ENCODE peak calls at places on chromosomes 6 and 20, in ten cellular contexts. One of them, this sample, is unnamed.

GRCh38 chr6:136736281-136736960 is 55.9 kb downstream of the MAP3K5 start:
- DNase-seq in PC-9: no peak
- DNase-seq in nephron progenitor cell: no peak
- DNase-seq in uterus: no peak
- DNase-seq in neural crest cell: no peak
- DNase-seq in activated CD8-positive, alpha-beta T cell treated with anti-CD3 and anti-CD28 coated beads for 36 hours: no peak
- DNase-seq in fibroblast of lung: no peak
- DNase-seq in choroid plexus epithelial cell: no peak
- DNase-seq in endothelial cell of umbilical vein: peak; percentile 33
- DNase-seq in right lobe of liver: no peak
- DNase-seq in this sample: no peak

GRCh38 chr20:1561350-1561749 is 3.8 kb upstream of the SIRPD start:
- DNase-seq in PC-9: no peak
- DNase-seq in nephron progenitor cell: no peak
- DNase-seq in uterus: no peak
- DNase-seq in neural crest cell: no peak
- DNase-seq in activated CD8-positive, alpha-beta T cell treated with anti-CD3 and anti-CD28 coated beads for 36 hours: no peak
- DNase-seq in fibroblast of lung: no peak
- DNase-seq in choroid plexus epithelial cell: no peak
- DNase-seq in endothelial cell of umbilical vein: no peak
- DNase-seq in right lobe of liver: no peak
- DNase-seq in this sample: no peak

GRCh38 chr6:15956205-15957106 is 172.4 kb upstream of the MYLIP start:
- DNase-seq in PC-9: no peak
- DNase-seq in nephron progenitor cell: no peak
- DNase-seq in uterus: no peak
- DNase-seq in neural crest cell: no peak
- DNase-seq in activated CD8-positive, alpha-beta T cell treated with anti-CD3 and anti-CD28 coated beads for 36 hours: no peak
- DNase-seq in fibroblast of lung: peak; percentile 69
- DNase-seq in choroid plexus epithelial cell: peak; percentile 76
- DNase-seq in endothelial cell of umbilical vein: peak; percentile 50
- DNase-seq in right lobe of liver: no peak
- DNase-seq in this sample: no peak

GRCh38 chr6:132830236-132830799 is 15.9 kb downstream of the RPS12 start:
- DNase-seq in PC-9: no peak
- DNase-seq in nephron progenitor cell: no peak
- DNase-seq in uterus: no peak
- DNase-seq in neural crest cell: no peak
- DNase-seq in activated CD8-positive, alpha-beta T cell treated with anti-CD3 and anti-CD28 coated beads for 36 hours: peak; percentile 12
- DNase-seq in fibroblast of lung: peak; percentile 72
- DNase-seq in choroid plexus epithelial cell: peak; percentile 75
- DNase-seq in endothelial cell of umbilical vein: peak; percentile 34
- DNase-seq in right lobe of liver: no peak
- DNase-seq in this sample: no peak

GRCh38 chr6:52515219-52515960 is 61.5 kb downstream of the TRAM2 start:
- DNase-seq in PC-9: peak; percentile 62
- DNase-seq in nephron progenitor cell: no peak
- DNase-seq in uterus: no peak
- DNase-seq in neural crest cell: no peak
- DNase-seq in activated CD8-positive, alpha-beta T cell treated with anti-CD3 and anti-CD28 coated beads for 36 hours: no peak
- DNase-seq in fibroblast of lung: no peak
- DNase-seq in choroid plexus epithelial cell: peak; percentile 67
- DNase-seq in endothelial cell of umbilical vein: no peak
- DNase-seq in right lobe of liver: no peak
- DNase-seq in this sample: no peak

GRCh38 chr6:52325695-52326471 is 36.1 kb upstream of the PAQR8 start:
- DNase-seq in PC-9: no peak
- DNase-seq in nephron progenitor cell: peak; percentile 19
- DNase-seq in uterus: no peak
- DNase-seq in neural crest cell: peak; percentile 6
- DNase-seq in activated CD8-positive, alpha-beta T cell treated with anti-CD3 and anti-CD28 coated beads for 36 hours: no peak
- DNase-seq in fibroblast of lung: no peak
- DNase-seq in choroid plexus epithelial cell: no peak
- DNase-seq in endothelial cell of umbilical vein: no peak
- DNase-seq in right lobe of liver: no peak
- DNase-seq in this sample: no peak

GRCh38 chr20:6559791-6560190 is 207.7 kb upstream of the BMP2 start:
- DNase-seq in PC-9: no peak
- DNase-seq in nephron progenitor cell: no peak
- DNase-seq in uterus: no peak
- DNase-seq in neural crest cell: no peak
- DNase-seq in activated CD8-positive, alpha-beta T cell treated with anti-CD3 and anti-CD28 coated beads for 36 hours: no peak
- DNase-seq in fibroblast of lung: no peak
- DNase-seq in choroid plexus epithelial cell: peak; percentile 34
- DNase-seq in endothelial cell of umbilical vein: no peak
- DNase-seq in right lobe of liver: no peak
- DNase-seq in this sample: no peak

GRCh38 chr6:41332842-41333736 is 2.3 kb upstream of the NCR2 start:
- DNase-seq in PC-9: no peak
- DNase-seq in nephron progenitor cell: no peak
- DNase-seq in uterus: no peak
- DNase-seq in neural crest cell: no peak
- DNase-seq in activated CD8-positive, alpha-beta T cell treated with anti-CD3 and anti-CD28 coated beads for 36 hours: no peak
- DNase-seq in fibroblast of lung: no peak
- DNase-seq in choroid plexus epithelial cell: no peak
- DNase-seq in endothelial cell of umbilical vein: no peak
- DNase-seq in right lobe of liver: no peak
- DNase-seq in this sample: no peak

GRCh38 chr6:21479140-21479539 is 114.4 kb upstream of the SOX4 start:
- DNase-seq in PC-9: no peak
- DNase-seq in nephron progenitor cell: no peak
- DNase-seq in uterus: peak; percentile 31
- DNase-seq in neural crest cell: no peak
- DNase-seq in activated CD8-positive, alpha-beta T cell treated with anti-CD3 and anti-CD28 coated beads for 36 hours: no peak
- DNase-seq in fibroblast of lung: peak; percentile 72
- DNase-seq in choroid plexus epithelial cell: peak; percentile 77
- DNase-seq in endothelial cell of umbilical vein: peak; percentile 84
- DNase-seq in right lobe of liver: no peak
- DNase-seq in this sample: no peak

GRCh38 chr6:132623446-132623845 is 629 bp downstream of the TAAR2 start:
- DNase-seq in PC-9: no peak
- DNase-seq in nephron progenitor cell: no peak
- DNase-seq in uterus: no peak
- DNase-seq in neural crest cell: no peak
- DNase-seq in activated CD8-positive, alpha-beta T cell treated with anti-CD3 and anti-CD28 coated beads for 36 hours: no peak
- DNase-seq in fibroblast of lung: no peak
- DNase-seq in choroid plexus epithelial cell: no peak
- DNase-seq in endothelial cell of umbilical vein: no peak
- DNase-seq in right lobe of liver: no peak
- DNase-seq in this sample: no peak

GRCh38 chr6:35243386-35243958 is 16.1 kb upstream of the ZNF76 start:
- DNase-seq in PC-9: no peak
- DNase-seq in nephron progenitor cell: no peak
- DNase-seq in uterus: no peak
- DNase-seq in neural crest cell: no peak
- DNase-seq in activated CD8-positive, alpha-beta T cell treated with anti-CD3 and anti-CD28 coated beads for 36 hours: no peak
- DNase-seq in fibroblast of lung: no peak
- DNase-seq in choroid plexus epithelial cell: no peak
- DNase-seq in endothelial cell of umbilical vein: no peak
- DNase-seq in right lobe of liver: peak; percentile 49
- DNase-seq in this sample: no peak

GRCh38 chr20:23584434-23585199 is 16.3 kb upstream of the CST9L start:
- DNase-seq in PC-9: no peak
- DNase-seq in nephron progenitor cell: no peak
- DNase-seq in uterus: no peak
- DNase-seq in neural crest cell: no peak
- DNase-seq in activated CD8-positive, alpha-beta T cell treated with anti-CD3 and anti-CD28 coated beads for 36 hours: no peak
- DNase-seq in fibroblast of lung: no peak
- DNase-seq in choroid plexus epithelial cell: no peak
- DNase-seq in endothelial cell of umbilical vein: no peak
- DNase-seq in right lobe of liver: no peak
- DNase-seq in this sample: no peak
- TF ChIP-seq CTCF in PC-9: no peak
- TF ChIP-seq CTCF in nephron progenitor cell: no peak
- TF ChIP-seq CTCF in uterus: no peak
- TF ChIP-seq CTCF in neural crest cell: no peak
- TF ChIP-seq CTCF in activated CD8-positive, alpha-beta T cell treated with anti-CD3 and anti-CD28 coated beads for 36 hours: no peak
- TF ChIP-seq CTCF in fibroblast of lung: no peak
- TF ChIP-seq CTCF in choroid plexus epithelial cell: no peak
- TF ChIP-seq CTCF in endothelial cell of umbilical vein: no peak
- TF ChIP-seq CTCF in right lobe of liver: no peak
- TF ChIP-seq CTCF in this sample: no peak

DNA sequence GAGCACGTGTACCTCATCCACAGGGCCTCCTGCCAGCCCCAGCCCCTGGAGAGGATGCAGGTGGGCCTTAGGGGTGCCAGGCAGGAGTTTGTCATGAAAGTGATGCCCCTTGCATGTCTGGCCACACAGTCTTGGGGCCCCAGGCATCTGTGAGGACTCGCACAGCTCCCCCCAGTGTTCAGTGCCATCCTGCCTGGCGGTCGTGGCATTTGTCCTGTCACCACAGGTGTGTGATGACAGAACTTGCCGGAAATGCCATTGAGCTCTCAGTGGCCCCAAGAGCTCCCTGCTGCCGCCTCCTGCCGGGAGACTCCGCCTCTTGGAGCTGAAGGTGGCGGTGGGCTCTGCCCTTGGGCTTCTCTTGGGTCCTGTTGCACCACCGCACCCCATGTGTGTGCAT is 30.6 kb upstream of the ADRM1 start:
- DNase-seq in PC-9: no peak
- DNase-seq in nephron progenitor cell: no peak
- DNase-seq in uterus: no peak
- DNase-seq in neural crest cell: no peak
- DNase-seq in activated CD8-positive, alpha-beta T cell treated with anti-CD3 and anti-CD28 coated beads for 36 hours: no peak
- DNase-seq in fibroblast of lung: no peak
- DNase-seq in choroid plexus epithelial cell: no peak
- DNase-seq in endothelial cell of umbilical vein: no peak
- DNase-seq in right lobe of liver: no peak
- DNase-seq in this sample: no peak
- TF ChIP-seq CTCF in PC-9: no peak
- TF ChIP-seq CTCF in nephron progenitor cell: no peak
- TF ChIP-seq CTCF in uterus: no peak
- TF ChIP-seq CTCF in neural crest cell: no peak
- TF ChIP-seq CTCF in activated CD8-positive, alpha-beta T cell treated with anti-CD3 and anti-CD28 coated beads for 36 hours: no peak
- TF ChIP-seq CTCF in fibroblast of lung: no peak
- TF ChIP-seq CTCF in choroid plexus epithelial cell: no peak
- TF ChIP-seq CTCF in endothelial cell of umbilical vein: no peak
- TF ChIP-seq CTCF in right lobe of liver: no peak
- TF ChIP-seq CTCF in this sample: no peak

DNA sequence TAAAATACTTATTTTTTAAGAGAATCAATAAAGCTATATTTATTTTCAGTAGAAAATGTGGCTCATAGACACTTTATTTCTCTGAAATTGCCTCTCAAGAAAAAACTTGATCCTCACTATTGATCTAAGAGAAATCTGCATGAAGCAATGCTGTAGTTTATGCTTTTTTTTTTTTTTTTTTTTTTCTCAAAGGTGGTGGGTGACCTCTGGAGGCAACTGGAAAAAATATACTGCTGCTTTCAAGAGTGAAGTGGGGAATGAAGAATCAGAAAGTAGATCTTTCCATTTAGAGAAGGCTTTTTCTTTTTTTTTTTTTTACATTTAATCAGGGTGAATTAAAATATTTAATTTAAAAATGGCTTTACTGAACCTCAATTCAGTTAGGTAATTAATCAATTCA is 169.3 kb downstream of the SLC16A10 start:
- DNase-seq in PC-9: no peak
- DNase-seq in nephron progenitor cell: no peak
- DNase-seq in uterus: no peak
- DNase-seq in neural crest cell: no peak
- DNase-seq in activated CD8-positive, alpha-beta T cell treated with anti-CD3 and anti-CD28 coated beads for 36 hours: no peak
- DNase-seq in fibroblast of lung: peak; percentile 27
- DNase-seq in choroid plexus epithelial cell: peak; percentile 44
- DNase-seq in endothelial cell of umbilical vein: no peak
- DNase-seq in right lobe of liver: no peak
- DNase-seq in this sample: no peak
- TF ChIP-seq CTCF in PC-9: peak; percentile 48
- TF ChIP-seq CTCF in nephron progenitor cell: no peak
- TF ChIP-seq CTCF in uterus: no peak
- TF ChIP-seq CTCF in neural crest cell: peak; percentile 21
- TF ChIP-seq CTCF in activated CD8-positive, alpha-beta T cell treated with anti-CD3 and anti-CD28 coated beads for 36 hours: no peak
- TF ChIP-seq CTCF in fibroblast of lung: no peak
- TF ChIP-seq CTCF in choroid plexus epithelial cell: peak; percentile 25
- TF ChIP-seq CTCF in endothelial cell of umbilical vein: no peak
- TF ChIP-seq CTCF in right lobe of liver: peak; percentile 22
- TF ChIP-seq CTCF in this sample: no peak

GRCh38 chr6:169101036-169101805 is 152.4 kb downstream of the THBS2 start:
- DNase-seq in PC-9: no peak
- DNase-seq in nephron progenitor cell: no peak
- DNase-seq in uterus: no peak
- DNase-seq in neural crest cell: no peak
- DNase-seq in activated CD8-positive, alpha-beta T cell treated with anti-CD3 and anti-CD28 coated beads for 36 hours: no peak
- DNase-seq in fibroblast of lung: no peak
- DNase-seq in choroid plexus epithelial cell: no peak
- DNase-seq in endothelial cell of umbilical vein: no peak
- DNase-seq in right lobe of liver: no peak
- DNase-seq in this sample: no peak

GRCh38 chr6:169101981-169102380 is 151.7 kb downstream of the THBS2 start:
- DNase-seq in PC-9: no peak
- DNase-seq in nephron progenitor cell: no peak
- DNase-seq in uterus: no peak
- DNase-seq in neural crest cell: no peak
- DNase-seq in activated CD8-positive, alpha-beta T cell treated with anti-CD3 and anti-CD28 coated beads for 36 hours: no peak
- DNase-seq in fibroblast of lung: peak; percentile 62
- DNase-seq in choroid plexus epithelial cell: peak; percentile 55
- DNase-seq in endothelial cell of umbilical vein: no peak
- DNase-seq in right lobe of liver: no peak
- DNase-seq in this sample: no peak

GRCh38 chr6:169098136-169098535 is 155.5 kb downstream of the THBS2 start:
- DNase-seq in PC-9: no peak
- DNase-seq in nephron progenitor cell: no peak
- DNase-seq in uterus: no peak
- DNase-seq in neural crest cell: no peak
- DNase-seq in activated CD8-positive, alpha-beta T cell treated with anti-CD3 and anti-CD28 coated beads for 36 hours: no peak
- DNase-seq in fibroblast of lung: no peak
- DNase-seq in choroid plexus epithelial cell: peak; percentile 41
- DNase-seq in endothelial cell of umbilical vein: no peak
- DNase-seq in right lobe of liver: no peak
- DNase-seq in this sample: no peak

GRCh38 chr6:169097336-169098052 is 156.2 kb downstream of the THBS2 start:
- DNase-seq in PC-9: no peak
- DNase-seq in nephron progenitor cell: no peak
- DNase-seq in uterus: no peak
- DNase-seq in neural crest cell: no peak
- DNase-seq in activated CD8-positive, alpha-beta T cell treated with anti-CD3 and anti-CD28 coated beads for 36 hours: no peak
- DNase-seq in fibroblast of lung: peak; percentile 96
- DNase-seq in choroid plexus epithelial cell: peak; percentile 99
- DNase-seq in endothelial cell of umbilical vein: no peak
- DNase-seq in right lobe of liver: no peak
- DNase-seq in this sample: no peak

DNA sequence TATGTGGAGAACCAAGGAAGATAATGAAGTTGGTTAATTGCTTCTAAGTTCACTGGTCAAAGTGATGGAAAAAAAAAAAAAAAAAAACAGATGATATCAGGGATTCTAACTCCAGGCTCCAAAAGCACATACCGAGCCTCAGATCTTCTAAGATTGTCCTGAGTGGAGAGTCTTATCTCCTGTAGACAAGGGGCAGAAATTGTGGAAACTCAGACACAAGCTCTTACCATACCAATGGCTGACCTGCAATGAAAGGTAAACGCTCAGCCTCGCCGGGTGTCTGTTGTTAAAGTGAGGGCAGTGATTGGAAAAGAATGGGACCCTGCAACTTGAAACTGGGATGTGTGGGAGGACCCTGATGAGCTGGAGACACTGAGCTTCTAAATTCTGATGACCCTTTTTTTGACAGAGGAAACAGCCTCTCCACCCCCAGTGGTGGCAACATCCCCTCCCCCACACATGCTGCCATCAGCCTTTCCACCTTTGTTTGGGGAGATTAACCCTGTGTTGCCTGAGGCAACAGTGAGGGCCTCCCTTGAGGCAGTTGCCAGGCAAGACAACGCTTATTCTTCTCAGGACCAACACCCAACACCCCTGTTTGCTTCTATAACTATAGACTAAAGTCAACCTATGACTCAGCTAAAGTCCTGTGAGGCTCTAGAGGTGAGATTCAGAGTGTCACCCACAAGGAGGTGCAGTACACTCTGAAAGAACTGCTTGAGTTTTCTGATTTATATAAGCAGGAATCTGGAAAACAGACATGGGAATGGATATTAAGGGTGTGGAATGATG is 154.0 kb downstream of the THBS2 start:
- DNase-seq in PC-9: no peak
- DNase-seq in nephron progenitor cell: no peak
- DNase-seq in uterus: no peak
- DNase-seq in neural crest cell: no peak
- DNase-seq in activated CD8-positive, alpha-beta T cell treated with anti-CD3 and anti-CD28 coated beads for 36 hours: no peak
- DNase-seq in fibroblast of lung: peak; percentile 42
- DNase-seq in choroid plexus epithelial cell: peak; percentile 82
- DNase-seq in endothelial cell of umbilical vein: no peak
- DNase-seq in right lobe of liver: no peak
- DNase-seq in this sample: no peak
- TF ChIP-seq CTCF in PC-9: no peak
- TF ChIP-seq CTCF in nephron progenitor cell: no peak
- TF ChIP-seq CTCF in uterus: no peak
- TF ChIP-seq CTCF in neural crest cell: no peak
- TF ChIP-seq CTCF in activated CD8-positive, alpha-beta T cell treated with anti-CD3 and anti-CD28 coated beads for 36 hours: no peak
- TF ChIP-seq CTCF in fibroblast of lung: no peak
- TF ChIP-seq CTCF in choroid plexus epithelial cell: peak; percentile 51
- TF ChIP-seq CTCF in endothelial cell of umbilical vein: no peak
- TF ChIP-seq CTCF in right lobe of liver: no peak
- TF ChIP-seq CTCF in this sample: no peak

This sample was measured in GM20000.